ENCODE peak calls at places on chromosomes 1 and 21, in eight cellular contexts. M is esophagus muscularis mucosa, T is mesendoderm, B is neural progenitor cell, Y is stomach, U is cardiac muscle cell, R is thoracic aorta, K is left lung. D is an unnamed sample.

GRCh38 chr1:77829851-77830250 is 50.4 kb downstream of the MIGA1 start:
- DNase-seq in M (no peak), T (no peak), B (no peak), Y (no peak), U (no peak), R (no peak), K (no peak), D (no peak)

GRCh38 chr1:7401814-7402547 is 369.1 kb upstream of the VAMP3 start:
- DNase-seq in M (peak), T (peak), B (no peak), Y (peak), U (no peak), R (no peak), K (no peak), D (no peak)

GRCh38 chr1:41486053-41486891 is 1.8 kb upstream of the EDN2 start:
- DNase-seq in M (no peak), T (peak), B (peak), Y (no peak), U (no peak), R (no peak), K (no peak), D (no peak)

GRCh38 chr21:25564349-25564948 is 42.8 kb downstream of the MRPL39 start:
- DNase-seq in M (no peak), T (no peak), B (no peak), Y (no peak), U (no peak), R (no peak), K (no peak), D (no peak)

GRCh38 chr1:246492611-246493245 is 14.4 kb downstream of the SMYD3 start:
- DNase-seq in M (peak), T (peak), B (peak), Y (peak), U (peak), R (no peak), K (peak), D (peak)

GRCh38 chr1:224894915-224895314 is 34.6 kb upstream of the DNAH14 start:
- DNase-seq in M (peak), T (peak), B (peak), Y (no peak), U (no peak), R (no peak), K (no peak), D (no peak)

GRCh38 chr1:29557066-29557465 is 320.7 kb downstream of the PTPRU start:
- DNase-seq in M (no peak), T (no peak), B (no peak), Y (no peak), U (no peak), R (no peak), K (no peak), D (no peak)

GRCh38 chr1:18540136-18540765 is 59.5 kb downstream of the KLHDC7A start:
- DNase-seq in M (no peak), T (no peak), B (no peak), Y (peak), U (no peak), R (no peak), K (no peak), D (no peak)

GRCh38 chr1:11692899-11693590 is 1.5 kb downstream of the DRAXIN start:
- DNase-seq in M (no peak), T (no peak), B (peak), Y (no peak), U (no peak), R (peak), K (no peak), D (peak)

GRCh38 chr1:236159704-236160539 is 17.6 kb downstream of the GPR137B start:
- DNase-seq in M (no peak), T (no peak), B (no peak), Y (no peak), U (no peak), R (no peak), K (no peak), D (no peak)

GRCh38 chr1:94060720-94061119 is 60.2 kb downstream of the ABCA4 start:
- DNase-seq in M (no peak), T (no peak), B (no peak), Y (no peak), U (no peak), R (no peak), K (no peak), D (no peak)

GRCh38 chr1:180642781-180643180 is 11.0 kb downstream of the XPR1 start:
- DNase-seq in M (no peak), T (no peak), B (no peak), Y (no peak), U (no peak), R (no peak), K (no peak), D (no peak)

GRCh38 chr1:179876289-179876715 is 1.3 kb downstream of the TOR1AIP2 start:
- DNase-seq in M (no peak), T (peak), B (no peak), Y (no peak), U (no peak), R (no peak), K (no peak), D (no peak)

GRCh38 chr1:143672983-143673382 is 298.8 kb downstream of the FAM72C start:
- DNase-seq in M (no peak), T (no peak), B (no peak), Y (no peak), U (no peak), R (no peak), K (no peak), D (no peak)

GRCh38 chr1:71273326-71273725 is 192.5 kb upstream of the ZRANB2 start:
- DNase-seq in M (no peak), T (no peak), B (no peak), Y (no peak), U (no peak), R (no peak), K (no peak), D (no peak)

GRCh38 chr1:213123532-213123931 is 72.5 kb downstream of the RPS6KC1 start:
- DNase-seq in M (no peak), T (no peak), B (no peak), Y (no peak), U (no peak), R (no peak), K (no peak), D (no peak)

GRCh38 chr21:39463308-39463707 is 11.5 kb downstream of the SH3BGR start:
- DNase-seq in M (peak), T (no peak), B (no peak), Y (no peak), U (no peak), R (no peak), K (no peak), D (no peak)

GRCh38 chr1:227884370-227885134 is 63.2 kb downstream of the WNT9A start:
- DNase-seq in M (no peak), T (no peak), B (no peak), Y (peak), U (no peak), R (no peak), K (no peak), D (no peak)

GRCh38 chr1:63668298-63668697 is 75.1 kb downstream of the PGM1 start:
- DNase-seq in M (no peak), T (no peak), B (no peak), Y (no peak), U (no peak), R (no peak), K (no peak), D (no peak)

GRCh38 chr21:33367309-33367973 is 35.8 kb upstream of the IFNGR2 start:
- DNase-seq in M (no peak), T (peak), B (peak), Y (no peak), U (no peak), R (no peak), K (no peak), D (no peak)

GRCh38 chr1:224212618-224213037 is 29.6 kb downstream of the DEGS1 start:
- DNase-seq in M (no peak), T (no peak), B (no peak), Y (no peak), U (no peak), R (no peak), K (no peak), D (no peak)

GRCh38 chr1:9882296-9882944 is 27.6 kb downstream of the CTNNBIP1 start:
- DNase-seq in M (no peak), T (no peak), B (no peak), Y (no peak), U (no peak), R (no peak), K (no peak), D (no peak)

GRCh38 chr1:101314244-101314643 is 77.4 kb downstream of the S1PR1 start:
- DNase-seq in M (no peak), T (peak), B (no peak), Y (no peak), U (no peak), R (no peak), K (no peak), D (no peak)

GRCh38 chr1:95246511-95246910 is 12.5 kb downstream of the RWDD3 start:
- DNase-seq in M (no peak), T (no peak), B (no peak), Y (no peak), U (no peak), R (no peak), K (no peak), D (no peak)
- H3K27ac ChIP-seq in M (no peak), T (no peak), B (no peak), Y (no peak), U (no peak), R (no peak), K (no peak), D (peak)

GRCh38 chr1:164753521-164754077 is 194.6 kb downstream of the PBX1 start:
- DNase-seq in M (no peak), T (no peak), B (no peak), Y (no peak), U (no peak), R (no peak), K (no peak), D (no peak)
- H3K27ac ChIP-seq in M (peak), T (no peak), B (no peak), Y (peak), U (peak), R (peak), K (peak), D (peak)

DNA sequence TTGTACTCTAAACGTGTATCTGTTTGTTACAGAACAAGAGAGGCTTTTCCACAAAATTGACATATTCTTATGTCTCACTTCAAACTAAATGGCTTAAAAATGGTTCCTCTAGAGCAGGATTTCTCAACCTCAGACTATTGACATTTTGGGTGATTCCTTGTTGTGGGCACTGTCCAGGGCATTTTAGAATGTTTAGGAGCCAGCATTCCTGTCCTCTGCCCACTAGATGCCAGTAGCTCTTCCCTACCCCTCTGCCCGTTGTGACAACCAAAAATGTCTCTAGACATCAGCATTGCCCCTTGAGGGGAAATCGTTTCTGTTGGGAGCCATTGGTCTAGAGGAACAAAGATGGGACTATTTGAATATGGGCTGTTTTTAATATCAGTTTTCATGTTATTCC is 17.3 kb downstream of the SMAP2 start:
- DNase-seq in M (no peak), T (no peak), B (no peak), Y (no peak), U (no peak), R (no peak), K (no peak), D (no peak)
- H3K27ac ChIP-seq in M (peak), T (no peak), B (no peak), Y (peak), U (no peak), R (peak), K (peak), D (peak)

DNA sequence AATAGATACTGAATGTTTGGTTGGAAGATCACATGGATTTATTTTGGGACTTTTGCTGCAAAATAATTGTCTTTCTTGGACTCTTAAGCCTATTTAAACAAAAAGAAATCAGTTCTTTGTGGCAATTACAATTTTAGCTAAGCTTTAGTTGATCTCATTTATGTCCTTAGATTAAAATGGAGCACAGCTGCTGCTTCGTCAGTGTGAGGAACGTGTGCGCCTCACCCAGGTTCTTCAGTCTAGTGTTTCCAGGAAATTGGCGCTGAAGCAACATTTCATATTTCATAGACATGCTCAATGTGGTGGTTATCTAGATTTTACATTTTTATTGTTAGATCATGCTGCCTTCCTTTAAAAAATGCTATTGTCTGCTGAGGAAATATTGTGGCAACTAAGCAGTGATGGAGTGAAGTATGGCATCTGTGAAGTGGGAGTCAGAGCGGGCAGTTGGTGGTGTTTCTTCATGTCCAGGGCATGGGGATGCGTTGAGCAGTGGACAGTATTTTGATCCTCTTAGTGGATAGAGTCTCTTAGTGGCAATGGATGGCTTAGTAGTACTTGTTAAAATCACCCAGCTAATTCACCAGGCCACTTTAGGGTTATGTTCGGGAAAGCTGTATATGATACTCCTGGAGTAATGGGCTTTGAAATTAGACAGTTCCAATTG is 5.6 kb downstream of the DDI2 start:
- DNase-seq in M (no peak), T (no peak), B (no peak), Y (no peak), U (no peak), R (no peak), K (no peak), D (no peak)
- H3K27ac ChIP-seq in M (no peak), T (no peak), B (no peak), Y (no peak), U (no peak), R (no peak), K (peak), D (no peak)

DNA sequence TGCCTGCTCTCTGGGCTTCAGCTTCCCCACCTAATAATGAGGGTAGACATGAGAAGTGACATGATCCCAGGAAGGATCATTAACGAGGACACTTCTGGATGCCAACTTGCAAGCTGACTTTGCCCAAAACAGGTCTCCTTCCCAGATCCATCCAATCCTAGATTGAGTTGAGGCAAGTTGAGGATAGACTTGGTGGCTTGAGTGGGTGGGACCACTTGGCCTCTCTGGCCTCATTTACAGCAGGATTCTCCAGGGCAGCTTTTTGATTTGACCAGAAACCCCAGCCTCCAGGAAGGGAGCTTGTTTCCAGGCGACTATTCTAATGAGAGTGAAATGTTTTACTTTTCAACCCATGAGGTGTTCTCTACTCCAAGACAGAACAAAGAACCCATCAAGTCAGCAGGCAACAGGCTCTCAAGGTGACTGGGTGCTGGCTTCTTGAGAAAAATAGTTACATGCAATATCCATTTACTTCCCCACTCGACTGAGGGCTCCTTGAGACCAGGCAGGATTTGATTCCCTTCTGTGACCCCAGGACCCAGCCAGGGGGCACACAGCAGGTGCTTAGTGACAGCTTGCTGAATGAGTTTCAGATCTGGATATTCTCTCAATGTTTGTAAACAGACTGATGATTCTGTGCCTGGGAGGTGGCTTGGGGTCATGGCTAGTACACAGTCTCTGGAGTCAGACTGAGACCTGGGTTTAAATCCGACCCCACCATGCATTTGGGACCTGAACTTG is 128.2 kb downstream of the DMRTB1 start:
- DNase-seq in M (no peak), T (no peak), B (no peak), Y (peak), U (no peak), R (no peak), K (no peak), D (no peak)
- H3K27ac ChIP-seq in M (no peak), T (no peak), B (no peak), Y (no peak), U (no peak), R (no peak), K (no peak), D (no peak)

GRCh38 chr1:27889506-27889905 is 17.2 kb downstream of the THEMIS2 start:
- DNase-seq in M (no peak), T (no peak), B (no peak), Y (no peak), U (no peak), R (no peak), K (no peak), D (no peak)
- H3K27ac ChIP-seq in M (no peak), T (no peak), B (no peak), Y (peak), U (no peak), R (no peak), K (peak), D (no peak)

D was measured in caudate nucleus.